ENCODE peak calls at places on chromosomes 16 and 17, in ten cellular contexts. One of them, this sample, is unnamed.
A peak's percentile ranks its signal among the peaks of the same experiment; 100 is the strongest.

GRCh38 chr16:81610936-81611335 is 166.3 kb downstream of the CMIP start:
- DNase-seq in fibroblast of pulmonary artery: no peak
- DNase-seq in tibial nerve: no peak
- DNase-seq in epithelial cell of esophagus: no peak
- DNase-seq in heart right ventricle: no peak
- DNase-seq in fibroblast of mammary gland: no peak
- DNase-seq in choroid plexus epithelial cell: no peak
- DNase-seq in astrocyte of the cerebellum: no peak
- DNase-seq in GM12865: no peak
- DNase-seq in kidney epithelial cell: no peak
- DNase-seq in this sample: no peak

GRCh38 chr17:63039899-63040602 is 74.0 kb downstream of the TANC2 start:
- DNase-seq in fibroblast of pulmonary artery: peak; percentile 46
- DNase-seq in tibial nerve: no peak
- DNase-seq in epithelial cell of esophagus: peak; percentile 59
- DNase-seq in heart right ventricle: no peak
- DNase-seq in fibroblast of mammary gland: peak; percentile 76
- DNase-seq in choroid plexus epithelial cell: peak; percentile 56
- DNase-seq in astrocyte of the cerebellum: peak; percentile 15
- DNase-seq in GM12865: peak; percentile 31
- DNase-seq in kidney epithelial cell: peak; percentile 4
- DNase-seq in this sample: peak; percentile 20

GRCh38 chr17:49372428-49372827 is 10.4 kb upstream of the ZNF652 start:
- DNase-seq in fibroblast of pulmonary artery: no peak
- DNase-seq in tibial nerve: no peak
- DNase-seq in epithelial cell of esophagus: no peak
- DNase-seq in heart right ventricle: no peak
- DNase-seq in fibroblast of mammary gland: no peak
- DNase-seq in choroid plexus epithelial cell: no peak
- DNase-seq in astrocyte of the cerebellum: no peak
- DNase-seq in GM12865: no peak
- DNase-seq in kidney epithelial cell: no peak
- DNase-seq in this sample: no peak

GRCh38 chr17:63399316-63399715 is 46.8 kb downstream of the CYB561 start:
- DNase-seq in fibroblast of pulmonary artery: peak; percentile 65
- DNase-seq in tibial nerve: no peak
- DNase-seq in epithelial cell of esophagus: no peak
- DNase-seq in heart right ventricle: no peak
- DNase-seq in fibroblast of mammary gland: peak; percentile 77
- DNase-seq in choroid plexus epithelial cell: peak; percentile 75
- DNase-seq in astrocyte of the cerebellum: peak; percentile 43
- DNase-seq in GM12865: peak; percentile 11
- DNase-seq in kidney epithelial cell: no peak
- DNase-seq in this sample: peak; percentile 37

GRCh38 chr16:3780570-3780969 is 63.2 kb upstream of the TRAP1 start:
- DNase-seq in fibroblast of pulmonary artery: peak; percentile 28
- DNase-seq in tibial nerve: no peak
- DNase-seq in epithelial cell of esophagus: peak; percentile 12
- DNase-seq in heart right ventricle: no peak
- DNase-seq in fibroblast of mammary gland: peak; percentile 31
- DNase-seq in choroid plexus epithelial cell: peak; percentile 24
- DNase-seq in astrocyte of the cerebellum: no peak
- DNase-seq in GM12865: peak; percentile 39
- DNase-seq in kidney epithelial cell: no peak
- DNase-seq in this sample: no peak

GRCh38 chr17:29210879-29211278 is 30.7 kb upstream of the MYO18A start:
- DNase-seq in fibroblast of pulmonary artery: no peak
- DNase-seq in tibial nerve: no peak
- DNase-seq in epithelial cell of esophagus: peak; percentile 49
- DNase-seq in heart right ventricle: no peak
- DNase-seq in fibroblast of mammary gland: peak; percentile 29
- DNase-seq in choroid plexus epithelial cell: peak; percentile 32
- DNase-seq in astrocyte of the cerebellum: no peak
- DNase-seq in GM12865: no peak
- DNase-seq in kidney epithelial cell: no peak
- DNase-seq in this sample: no peak

GRCh38 chr17:8443756-8444155 is 8.1 kb downstream of the NDEL1 start:
- DNase-seq in fibroblast of pulmonary artery: no peak
- DNase-seq in tibial nerve: no peak
- DNase-seq in epithelial cell of esophagus: no peak
- DNase-seq in heart right ventricle: no peak
- DNase-seq in fibroblast of mammary gland: no peak
- DNase-seq in choroid plexus epithelial cell: no peak
- DNase-seq in astrocyte of the cerebellum: no peak
- DNase-seq in GM12865: no peak
- DNase-seq in kidney epithelial cell: no peak
- DNase-seq in this sample: no peak

GRCh38 chr16:1542166-1542500 is 8.7 kb downstream of the TMEM204 start:
- DNase-seq in fibroblast of pulmonary artery: no peak
- DNase-seq in tibial nerve: no peak
- DNase-seq in epithelial cell of esophagus: no peak
- DNase-seq in heart right ventricle: no peak
- DNase-seq in fibroblast of mammary gland: no peak
- DNase-seq in choroid plexus epithelial cell: no peak
- DNase-seq in astrocyte of the cerebellum: no peak
- DNase-seq in GM12865: no peak
- DNase-seq in kidney epithelial cell: no peak
- DNase-seq in this sample: no peak

GRCh38 chr16:50198802-50199410 is 45.8 kb downstream of the TENT4B start:
- DNase-seq in fibroblast of pulmonary artery: no peak
- DNase-seq in tibial nerve: no peak
- DNase-seq in epithelial cell of esophagus: peak; percentile 35
- DNase-seq in heart right ventricle: no peak
- DNase-seq in fibroblast of mammary gland: no peak
- DNase-seq in choroid plexus epithelial cell: no peak
- DNase-seq in astrocyte of the cerebellum: no peak
- DNase-seq in GM12865: no peak
- DNase-seq in kidney epithelial cell: no peak
- DNase-seq in this sample: no peak

GRCh38 chr17:4934173-4934979 is 2.3 kb downstream of the GP1BA start:
- DNase-seq in fibroblast of pulmonary artery: peak; percentile 38
- DNase-seq in tibial nerve: no peak
- DNase-seq in epithelial cell of esophagus: peak; percentile 49
- DNase-seq in heart right ventricle: no peak
- DNase-seq in fibroblast of mammary gland: peak; percentile 55
- DNase-seq in choroid plexus epithelial cell: peak; percentile 54
- DNase-seq in astrocyte of the cerebellum: no peak
- DNase-seq in GM12865: peak; percentile 83
- DNase-seq in kidney epithelial cell: no peak
- DNase-seq in this sample: no peak

GRCh38 chr16:62711797-62712196 is 675.6 kb upstream of the CDH8 start:
- DNase-seq in fibroblast of pulmonary artery: no peak
- DNase-seq in tibial nerve: no peak
- DNase-seq in epithelial cell of esophagus: no peak
- DNase-seq in heart right ventricle: no peak
- DNase-seq in fibroblast of mammary gland: no peak
- DNase-seq in choroid plexus epithelial cell: no peak
- DNase-seq in astrocyte of the cerebellum: no peak
- DNase-seq in GM12865: peak; percentile 16
- DNase-seq in kidney epithelial cell: no peak
- DNase-seq in this sample: no peak

GRCh38 chr17:66525338-66525737 is 222.9 kb downstream of the PRKCA start:
- DNase-seq in fibroblast of pulmonary artery: no peak
- DNase-seq in tibial nerve: no peak
- DNase-seq in epithelial cell of esophagus: no peak
- DNase-seq in heart right ventricle: peak; percentile 38
- DNase-seq in fibroblast of mammary gland: no peak
- DNase-seq in choroid plexus epithelial cell: no peak
- DNase-seq in astrocyte of the cerebellum: no peak
- DNase-seq in GM12865: no peak
- DNase-seq in kidney epithelial cell: no peak
- DNase-seq in this sample: no peak

GRCh38 chr17:75641343-75641742 is 8.1 kb downstream of the SMIM5 start:
- DNase-seq in fibroblast of pulmonary artery: no peak
- DNase-seq in tibial nerve: no peak
- DNase-seq in epithelial cell of esophagus: no peak
- DNase-seq in heart right ventricle: peak; percentile 60
- DNase-seq in fibroblast of mammary gland: no peak
- DNase-seq in choroid plexus epithelial cell: no peak
- DNase-seq in astrocyte of the cerebellum: no peak
- DNase-seq in GM12865: no peak
- DNase-seq in kidney epithelial cell: no peak
- DNase-seq in this sample: no peak

GRCh38 chr17:7445011-7445927 is at the start of gene CHRNB1:
- DNase-seq in fibroblast of pulmonary artery: no peak
- DNase-seq in tibial nerve: peak; percentile 57
- DNase-seq in epithelial cell of esophagus: peak; percentile 50
- DNase-seq in heart right ventricle: peak; percentile 75
- DNase-seq in fibroblast of mammary gland: peak; percentile 21
- DNase-seq in choroid plexus epithelial cell: no peak
- DNase-seq in astrocyte of the cerebellum: no peak
- DNase-seq in GM12865: peak; percentile 35
- DNase-seq in kidney epithelial cell: no peak
- DNase-seq in this sample: no peak

GRCh38 chr16:71407731-71408130 is 34.1 kb downstream of the TLE7 start:
- DNase-seq in fibroblast of pulmonary artery: no peak
- DNase-seq in tibial nerve: no peak
- DNase-seq in epithelial cell of esophagus: no peak
- DNase-seq in heart right ventricle: no peak
- DNase-seq in fibroblast of mammary gland: no peak
- DNase-seq in choroid plexus epithelial cell: no peak
- DNase-seq in astrocyte of the cerebellum: no peak
- DNase-seq in GM12865: no peak
- DNase-seq in kidney epithelial cell: no peak
- DNase-seq in this sample: no peak

GRCh38 chr16:477758-478157 is 49.8 kb upstream of the CAPN15 start:
- DNase-seq in fibroblast of pulmonary artery: no peak
- DNase-seq in tibial nerve: no peak
- DNase-seq in epithelial cell of esophagus: no peak
- DNase-seq in heart right ventricle: no peak
- DNase-seq in fibroblast of mammary gland: peak; percentile 41
- DNase-seq in choroid plexus epithelial cell: no peak
- DNase-seq in astrocyte of the cerebellum: no peak
- DNase-seq in GM12865: peak; percentile 68
- DNase-seq in kidney epithelial cell: peak; percentile 56
- DNase-seq in this sample: no peak

GRCh38 chr16:78463591-78463990 is 364.1 kb downstream of the WWOX start:
- DNase-seq in fibroblast of pulmonary artery: no peak
- DNase-seq in tibial nerve: no peak
- DNase-seq in epithelial cell of esophagus: no peak
- DNase-seq in heart right ventricle: no peak
- DNase-seq in fibroblast of mammary gland: no peak
- DNase-seq in choroid plexus epithelial cell: no peak
- DNase-seq in astrocyte of the cerebellum: no peak
- DNase-seq in GM12865: no peak
- DNase-seq in kidney epithelial cell: no peak
- DNase-seq in this sample: no peak
- TF ChIP-seq CTCF in fibroblast of pulmonary artery: no peak
- TF ChIP-seq CTCF in tibial nerve: no peak
- TF ChIP-seq CTCF in epithelial cell of esophagus: no peak
- TF ChIP-seq CTCF in heart right ventricle: no peak
- TF ChIP-seq CTCF in fibroblast of mammary gland: no peak
- TF ChIP-seq CTCF in choroid plexus epithelial cell: no peak
- TF ChIP-seq CTCF in astrocyte of the cerebellum: no peak
- TF ChIP-seq CTCF in GM12865: no peak
- TF ChIP-seq CTCF in kidney epithelial cell: no peak
- TF ChIP-seq CTCF in this sample: no peak

DNA sequence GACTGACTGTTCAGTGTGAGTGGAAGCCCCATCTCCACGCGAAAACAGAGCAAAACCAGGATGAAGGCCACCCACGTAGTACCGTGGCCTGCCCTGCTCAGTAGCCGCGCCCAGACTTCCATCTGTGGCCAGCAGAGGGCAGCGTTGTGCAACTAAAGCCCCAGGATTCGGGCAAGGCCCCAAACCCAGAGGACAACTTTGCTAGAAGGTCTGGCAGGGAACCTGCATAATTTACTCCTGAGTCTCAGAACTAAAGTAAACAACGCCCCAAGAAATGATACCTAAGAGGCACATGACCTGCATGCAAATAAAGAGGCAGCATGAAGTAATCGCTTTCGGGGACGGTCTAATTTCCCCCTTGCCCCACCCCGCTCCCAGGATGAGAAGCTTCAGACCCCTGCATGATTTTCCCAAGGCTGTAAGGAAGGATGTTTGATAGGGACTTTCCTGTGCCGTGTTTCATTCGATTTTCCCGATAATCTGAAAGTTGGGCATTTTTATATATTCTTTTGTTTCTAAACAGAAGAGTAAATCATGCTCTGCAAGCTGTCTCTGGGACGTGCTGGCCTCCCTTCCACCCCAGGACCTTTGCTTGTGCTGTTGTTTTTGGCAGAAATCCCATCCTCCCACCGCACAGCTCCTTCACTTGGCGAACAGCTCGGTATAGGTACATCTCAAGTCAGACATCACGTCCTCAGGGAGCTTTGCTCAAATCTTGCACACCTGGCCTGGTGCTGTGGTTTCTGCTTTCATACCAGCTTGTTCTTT is 18.6 kb downstream of the HSBP1 start:
- DNase-seq in fibroblast of pulmonary artery: peak; percentile 82
- DNase-seq in tibial nerve: peak; percentile 97
- DNase-seq in epithelial cell of esophagus: peak; percentile 93
- DNase-seq in heart right ventricle: peak; percentile 83
- DNase-seq in fibroblast of mammary gland: peak; percentile 85
- DNase-seq in choroid plexus epithelial cell: peak; percentile 84
- DNase-seq in astrocyte of the cerebellum: peak; percentile 83
- DNase-seq in GM12865: peak; percentile 67
- DNase-seq in kidney epithelial cell: no peak
- DNase-seq in this sample: no peak
- TF ChIP-seq CTCF in fibroblast of pulmonary artery: peak; percentile 92
- TF ChIP-seq CTCF in tibial nerve: peak; percentile 89
- TF ChIP-seq CTCF in epithelial cell of esophagus: peak; percentile 94
- TF ChIP-seq CTCF in heart right ventricle: peak; percentile 94
- TF ChIP-seq CTCF in fibroblast of mammary gland: peak; percentile 84
- TF ChIP-seq CTCF in choroid plexus epithelial cell: peak; percentile 94
- TF ChIP-seq CTCF in astrocyte of the cerebellum: peak; percentile 91
- TF ChIP-seq CTCF in GM12865: peak; percentile 90
- TF ChIP-seq CTCF in kidney epithelial cell: peak; percentile 93
- TF ChIP-seq CTCF in this sample: peak; percentile 94

GRCh38 chr16:17565605-17566004 is 94.8 kb upstream of the XYLT1 start:
- DNase-seq in fibroblast of pulmonary artery: no peak
- DNase-seq in tibial nerve: no peak
- DNase-seq in epithelial cell of esophagus: no peak
- DNase-seq in heart right ventricle: no peak
- DNase-seq in fibroblast of mammary gland: no peak
- DNase-seq in choroid plexus epithelial cell: no peak
- DNase-seq in astrocyte of the cerebellum: no peak
- DNase-seq in GM12865: no peak
- DNase-seq in kidney epithelial cell: no peak
- DNase-seq in this sample: no peak
- TF ChIP-seq CTCF in fibroblast of pulmonary artery: no peak
- TF ChIP-seq CTCF in tibial nerve: no peak
- TF ChIP-seq CTCF in epithelial cell of esophagus: no peak
- TF ChIP-seq CTCF in heart right ventricle: no peak
- TF ChIP-seq CTCF in fibroblast of mammary gland: peak; percentile 12
- TF ChIP-seq CTCF in choroid plexus epithelial cell: no peak
- TF ChIP-seq CTCF in astrocyte of the cerebellum: no peak
- TF ChIP-seq CTCF in GM12865: no peak
- TF ChIP-seq CTCF in kidney epithelial cell: no peak
- TF ChIP-seq CTCF in this sample: peak; percentile 21

DNA sequence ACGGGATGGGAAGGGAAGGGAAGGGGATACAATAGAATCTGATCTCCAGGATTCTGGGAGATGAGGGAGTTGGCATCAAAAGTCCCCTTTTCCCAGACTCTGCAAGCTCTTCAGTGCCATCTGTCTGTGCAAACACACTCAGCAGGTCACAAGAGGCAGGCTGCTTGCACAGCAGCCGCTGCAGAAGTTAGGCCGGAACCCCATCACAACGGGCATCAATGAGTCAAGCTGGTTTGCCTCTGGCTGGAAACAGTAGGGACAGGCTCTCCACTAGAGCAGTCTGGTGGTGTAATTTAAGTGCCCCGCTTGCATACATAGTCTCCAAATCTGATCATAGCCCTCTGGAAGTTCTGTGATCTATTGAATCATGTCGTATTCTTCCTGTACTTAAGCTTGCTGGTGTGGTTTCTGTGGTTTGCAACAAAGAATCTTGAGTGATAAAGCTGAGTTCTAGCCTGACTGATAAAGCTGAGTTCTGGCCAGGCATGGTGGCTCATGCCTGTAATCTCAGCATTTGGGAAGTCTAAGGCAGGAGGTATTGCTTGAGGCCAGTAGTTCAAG is 33.7 kb upstream of the KDM8 start:
- DNase-seq in fibroblast of pulmonary artery: peak; percentile 81
- DNase-seq in tibial nerve: no peak
- DNase-seq in epithelial cell of esophagus: peak; percentile 81
- DNase-seq in heart right ventricle: no peak
- DNase-seq in fibroblast of mammary gland: peak; percentile 57
- DNase-seq in choroid plexus epithelial cell: peak; percentile 93
- DNase-seq in astrocyte of the cerebellum: peak; percentile 67
- DNase-seq in GM12865: peak; percentile 34
- DNase-seq in kidney epithelial cell: peak; percentile 37
- DNase-seq in this sample: no peak
- TF ChIP-seq CTCF in fibroblast of pulmonary artery: peak; percentile 27
- TF ChIP-seq CTCF in tibial nerve: no peak
- TF ChIP-seq CTCF in epithelial cell of esophagus: peak; percentile 33
- TF ChIP-seq CTCF in heart right ventricle: no peak
- TF ChIP-seq CTCF in fibroblast of mammary gland: peak; percentile 18
- TF ChIP-seq CTCF in choroid plexus epithelial cell: peak; percentile 55
- TF ChIP-seq CTCF in astrocyte of the cerebellum: peak; percentile 32
- TF ChIP-seq CTCF in GM12865: no peak
- TF ChIP-seq CTCF in kidney epithelial cell: peak; percentile 26
- TF ChIP-seq CTCF in this sample: peak; percentile 5

This sample was measured in HFF-Myc.